ENCODE peak calls at places on chromosomes 4 and X, in seven cellular contexts. One of them, this sample, is unnamed.

GRCh38 chr4:141643557-141643956 is 7.2 kb downstream of the IL15 start:
- DNase-seq in neural progenitor cell: no peak
- DNase-seq in psoas muscle: no peak
- DNase-seq in bronchial epithelial cell: peak; percentile 97
- DNase-seq in cardiac muscle cell: no peak
- DNase-seq in GM10248: no peak
- DNase-seq in glutamatergic neuron: no peak
- DNase-seq in this sample: no peak

GRCh38 chr4:138269175-138269574 is 27.0 kb upstream of the SLC7A11 start:
- DNase-seq in neural progenitor cell: no peak
- DNase-seq in psoas muscle: no peak
- DNase-seq in bronchial epithelial cell: no peak
- DNase-seq in cardiac muscle cell: no peak
- DNase-seq in GM10248: no peak
- DNase-seq in glutamatergic neuron: no peak
- DNase-seq in this sample: no peak

GRCh38 chrX:16186380-16187007 is 19.2 kb downstream of the MAGEB17 start:
- DNase-seq in neural progenitor cell: no peak
- DNase-seq in psoas muscle: no peak
- DNase-seq in bronchial epithelial cell: peak; percentile 1
- DNase-seq in cardiac muscle cell: no peak
- DNase-seq in GM10248: no peak
- DNase-seq in glutamatergic neuron: no peak
- DNase-seq in this sample: no peak

GRCh38 chrX:54182194-54182863 is 725 bp downstream of the FAM120C start:
- DNase-seq in neural progenitor cell: peak; percentile 57
- DNase-seq in psoas muscle: peak; percentile 83
- DNase-seq in bronchial epithelial cell: no peak
- DNase-seq in cardiac muscle cell: peak; percentile 34
- DNase-seq in GM10248: peak; percentile 59
- DNase-seq in glutamatergic neuron: peak; percentile 55
- DNase-seq in this sample: peak; percentile 24

GRCh38 chr4:105651879-105652640 is 56.4 kb downstream of the INTS12 start:
- DNase-seq in neural progenitor cell: no peak
- DNase-seq in psoas muscle: no peak
- DNase-seq in bronchial epithelial cell: no peak
- DNase-seq in cardiac muscle cell: no peak
- DNase-seq in GM10248: no peak
- DNase-seq in glutamatergic neuron: no peak
- DNase-seq in this sample: no peak

GRCh38 chr4:53886090-53886489 is 178.3 kb downstream of the CHIC2 start:
- DNase-seq in neural progenitor cell: peak; percentile 70
- DNase-seq in psoas muscle: no peak
- DNase-seq in bronchial epithelial cell: no peak
- DNase-seq in cardiac muscle cell: no peak
- DNase-seq in GM10248: no peak
- DNase-seq in glutamatergic neuron: no peak
- DNase-seq in this sample: no peak

GRCh38 chrX:9626379-9626778 is 139.3 kb downstream of the GPR143 start:
- DNase-seq in neural progenitor cell: no peak
- DNase-seq in psoas muscle: no peak
- DNase-seq in bronchial epithelial cell: no peak
- DNase-seq in cardiac muscle cell: no peak
- DNase-seq in GM10248: no peak
- DNase-seq in glutamatergic neuron: no peak
- DNase-seq in this sample: no peak

GRCh38 chr4:78534286-78534955 is 17.1 kb upstream of the ANXA3 start:
- DNase-seq in neural progenitor cell: peak; percentile 26
- DNase-seq in psoas muscle: no peak
- DNase-seq in bronchial epithelial cell: peak; percentile 52
- DNase-seq in cardiac muscle cell: no peak
- DNase-seq in GM10248: no peak
- DNase-seq in glutamatergic neuron: no peak
- DNase-seq in this sample: no peak

GRCh38 chr4:42282081-42282901 is 115.0 kb upstream of the SHISA3 start:
- DNase-seq in neural progenitor cell: peak; percentile 92
- DNase-seq in psoas muscle: peak; percentile 74
- DNase-seq in bronchial epithelial cell: peak; percentile 55
- DNase-seq in cardiac muscle cell: peak; percentile 87
- DNase-seq in GM10248: peak; percentile 76
- DNase-seq in glutamatergic neuron: peak; percentile 33
- DNase-seq in this sample: peak; percentile 47

GRCh38 chr4:157014621-157015591 is 43.3 kb upstream of the PDGFC start:
- DNase-seq in neural progenitor cell: peak; percentile 51
- DNase-seq in psoas muscle: no peak
- DNase-seq in bronchial epithelial cell: peak; percentile 45
- DNase-seq in cardiac muscle cell: peak; percentile 92
- DNase-seq in GM10248: no peak
- DNase-seq in glutamatergic neuron: no peak
- DNase-seq in this sample: no peak

GRCh38 chrX:10564484-10564883 is 55.9 kb downstream of the MID1 start:
- DNase-seq in neural progenitor cell: no peak
- DNase-seq in psoas muscle: no peak
- DNase-seq in bronchial epithelial cell: no peak
- DNase-seq in cardiac muscle cell: no peak
- DNase-seq in GM10248: no peak
- DNase-seq in glutamatergic neuron: no peak
- DNase-seq in this sample: no peak

GRCh38 chrX:69153060-69153730 is 12.1 kb downstream of the PJA1 start:
- DNase-seq in neural progenitor cell: peak; percentile 87
- DNase-seq in psoas muscle: no peak
- DNase-seq in bronchial epithelial cell: peak; percentile 79
- DNase-seq in cardiac muscle cell: peak; percentile 86
- DNase-seq in GM10248: no peak
- DNase-seq in glutamatergic neuron: no peak
- DNase-seq in this sample: no peak

GRCh38 chrX:154829102-154829501 is 5.4 kb downstream of the SMIM9 start:
- DNase-seq in neural progenitor cell: no peak
- DNase-seq in psoas muscle: no peak
- DNase-seq in bronchial epithelial cell: no peak
- DNase-seq in cardiac muscle cell: no peak
- DNase-seq in GM10248: no peak
- DNase-seq in glutamatergic neuron: no peak
- DNase-seq in this sample: no peak

GRCh38 chr4:104693601-104694201 is 199.0 kb upstream of the CXXC4 start:
- DNase-seq in neural progenitor cell: no peak
- DNase-seq in psoas muscle: no peak
- DNase-seq in bronchial epithelial cell: peak; percentile 26
- DNase-seq in cardiac muscle cell: peak; percentile 5
- DNase-seq in GM10248: no peak
- DNase-seq in glutamatergic neuron: no peak
- DNase-seq in this sample: peak; percentile 3

GRCh38 chr4:66108898-66109297 is 438.6 kb upstream of the EPHA5 start:
- DNase-seq in neural progenitor cell: no peak
- DNase-seq in psoas muscle: no peak
- DNase-seq in bronchial epithelial cell: no peak
- DNase-seq in cardiac muscle cell: no peak
- DNase-seq in GM10248: no peak
- DNase-seq in glutamatergic neuron: no peak
- DNase-seq in this sample: no peak

DNA sequence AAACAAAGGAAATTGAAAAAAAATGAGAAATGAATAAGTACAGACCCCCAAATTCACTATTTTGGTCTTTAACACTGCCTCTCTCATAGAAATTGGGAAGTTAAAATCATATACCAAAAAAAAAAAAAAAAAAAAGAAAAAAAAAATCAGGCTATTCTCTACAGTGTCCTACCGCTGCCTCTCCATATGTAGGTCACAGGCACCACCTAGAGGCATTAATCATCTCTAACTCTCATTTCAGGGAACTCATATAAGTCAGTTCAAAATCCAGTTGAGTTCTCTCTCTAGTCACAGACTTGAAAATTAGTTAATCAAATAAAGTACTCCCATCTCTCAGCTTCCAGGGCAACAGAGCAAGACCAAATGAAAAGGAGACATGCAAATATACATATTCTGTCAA is 47.9 kb downstream of the COX18 start:
- DNase-seq in neural progenitor cell: peak; percentile 64
- DNase-seq in psoas muscle: no peak
- DNase-seq in bronchial epithelial cell: peak; percentile 63
- DNase-seq in cardiac muscle cell: peak; percentile 77
- DNase-seq in GM10248: peak; percentile 42
- DNase-seq in glutamatergic neuron: no peak
- DNase-seq in this sample: peak; percentile 13
- TF ChIP-seq CTCF in neural progenitor cell: peak; percentile 61
- TF ChIP-seq CTCF in psoas muscle: no peak
- TF ChIP-seq CTCF in bronchial epithelial cell: peak; percentile 33
- TF ChIP-seq CTCF in cardiac muscle cell: peak; percentile 49
- TF ChIP-seq CTCF in GM10248: peak; percentile 30
- TF ChIP-seq CTCF in glutamatergic neuron: no peak
- TF ChIP-seq CTCF in this sample: peak; percentile 39

DNA sequence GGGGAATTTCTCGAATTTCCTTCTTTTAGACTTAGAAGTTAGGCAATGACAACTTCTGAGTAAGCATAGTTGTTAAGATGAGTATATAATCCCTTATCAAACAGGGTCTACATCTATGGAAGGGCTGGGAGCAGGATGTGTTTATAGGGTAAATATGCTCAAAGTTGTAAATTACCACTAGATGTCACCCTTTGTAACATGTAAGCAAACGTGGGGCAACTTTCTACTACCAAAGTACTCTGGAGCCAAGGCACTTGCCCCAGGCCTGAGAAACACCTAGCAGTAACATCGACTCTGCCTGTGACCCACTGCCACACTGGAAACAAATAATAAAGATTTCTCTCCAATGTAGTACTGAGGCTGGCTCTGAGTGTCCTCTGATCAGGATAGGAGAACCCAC is 444.6 kb downstream of the IQCM start:
- DNase-seq in neural progenitor cell: peak; percentile 72
- DNase-seq in psoas muscle: no peak
- DNase-seq in bronchial epithelial cell: peak; percentile 72
- DNase-seq in cardiac muscle cell: peak; percentile 79
- DNase-seq in GM10248: peak; percentile 16
- DNase-seq in glutamatergic neuron: no peak
- DNase-seq in this sample: peak; percentile 19
- TF ChIP-seq CTCF in neural progenitor cell: peak; percentile 60
- TF ChIP-seq CTCF in psoas muscle: peak; percentile 27
- TF ChIP-seq CTCF in bronchial epithelial cell: peak; percentile 53
- TF ChIP-seq CTCF in cardiac muscle cell: peak; percentile 44
- TF ChIP-seq CTCF in GM10248: peak; percentile 36
- TF ChIP-seq CTCF in glutamatergic neuron: peak; percentile 33
- TF ChIP-seq CTCF in this sample: peak; percentile 37

GRCh38 chrX:7927259-7928167 is at the start of gene PNPLA4:
- DNase-seq in neural progenitor cell: peak; percentile 87
- DNase-seq in psoas muscle: peak; percentile 89
- DNase-seq in bronchial epithelial cell: peak; percentile 61
- DNase-seq in cardiac muscle cell: peak; percentile 83
- DNase-seq in GM10248: peak; percentile 87
- DNase-seq in glutamatergic neuron: peak; percentile 82
- DNase-seq in this sample: peak; percentile 68
- TF ChIP-seq CTCF in neural progenitor cell: peak; percentile 41
- TF ChIP-seq CTCF in psoas muscle: peak; percentile 19
- TF ChIP-seq CTCF in bronchial epithelial cell: peak; percentile 10
- TF ChIP-seq CTCF in cardiac muscle cell: no peak
- TF ChIP-seq CTCF in GM10248: no peak
- TF ChIP-seq CTCF in glutamatergic neuron: peak; percentile 25
- TF ChIP-seq CTCF in this sample: peak; percentile 34

GRCh38 chr4:40547446-40548132 is 82.1 kb downstream of the RBM47 start:
- DNase-seq in neural progenitor cell: no peak
- DNase-seq in psoas muscle: no peak
- DNase-seq in bronchial epithelial cell: no peak
- DNase-seq in cardiac muscle cell: no peak
- DNase-seq in GM10248: no peak
- DNase-seq in glutamatergic neuron: no peak
- DNase-seq in this sample: no peak

GRCh38 chr4:40552536-40552935 is 77.1 kb downstream of the RBM47 start:
- DNase-seq in neural progenitor cell: no peak
- DNase-seq in psoas muscle: no peak
- DNase-seq in bronchial epithelial cell: peak; percentile 19
- DNase-seq in cardiac muscle cell: peak; percentile 33
- DNase-seq in GM10248: no peak
- DNase-seq in glutamatergic neuron: no peak
- DNase-seq in this sample: no peak

GRCh38 chr4:40553995-40554394 is 75.7 kb downstream of the RBM47 start:
- DNase-seq in neural progenitor cell: no peak
- DNase-seq in psoas muscle: no peak
- DNase-seq in bronchial epithelial cell: no peak
- DNase-seq in cardiac muscle cell: peak; percentile 10
- DNase-seq in GM10248: no peak
- DNase-seq in glutamatergic neuron: no peak
- DNase-seq in this sample: no peak

GRCh38 chr4:40548256-40548655 is 81.4 kb downstream of the RBM47 start:
- DNase-seq in neural progenitor cell: no peak
- DNase-seq in psoas muscle: no peak
- DNase-seq in bronchial epithelial cell: no peak
- DNase-seq in cardiac muscle cell: peak; percentile 41
- DNase-seq in GM10248: no peak
- DNase-seq in glutamatergic neuron: no peak
- DNase-seq in this sample: no peak

DNA sequence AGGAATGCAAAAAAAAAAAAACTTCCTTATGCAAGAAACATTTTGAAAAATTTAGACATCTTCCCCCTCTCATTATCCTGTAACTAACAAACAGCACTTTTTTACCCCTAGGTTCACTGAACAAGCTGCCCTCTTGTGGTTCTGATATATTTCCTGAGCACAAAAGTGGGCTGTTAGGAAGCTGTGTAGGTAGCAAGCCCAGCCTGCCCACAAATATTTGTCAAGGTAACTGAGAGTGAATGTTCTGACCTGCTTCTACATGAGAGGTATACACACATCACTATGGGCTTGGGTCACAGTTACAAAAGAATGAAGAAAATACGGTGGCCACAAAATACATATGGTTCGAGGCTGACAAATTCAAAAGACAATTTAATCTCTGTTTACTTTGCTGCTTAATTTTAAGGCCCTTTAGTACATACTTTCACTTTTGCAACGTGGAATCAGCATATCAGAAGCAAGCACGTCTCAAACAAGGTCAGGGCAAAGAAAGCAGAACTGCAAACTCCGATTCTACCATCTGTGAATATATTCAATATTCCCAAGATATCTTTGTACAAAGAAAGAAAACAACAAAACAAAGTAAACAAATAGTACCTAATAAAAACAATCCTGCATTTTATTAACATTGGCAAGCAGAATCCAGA is 78.6 kb downstream of the RBM47 start:
- DNase-seq in neural progenitor cell: peak; percentile 24
- DNase-seq in psoas muscle: no peak
- DNase-seq in bronchial epithelial cell: peak; percentile 77
- DNase-seq in cardiac muscle cell: peak; percentile 69
- DNase-seq in GM10248: peak; percentile 65
- DNase-seq in glutamatergic neuron: no peak
- DNase-seq in this sample: peak; percentile 71
- TF ChIP-seq CTCF in neural progenitor cell: peak; percentile 46
- TF ChIP-seq CTCF in psoas muscle: no peak
- TF ChIP-seq CTCF in bronchial epithelial cell: no peak
- TF ChIP-seq CTCF in cardiac muscle cell: peak; percentile 49
- TF ChIP-seq CTCF in GM10248: peak; percentile 56
- TF ChIP-seq CTCF in glutamatergic neuron: no peak
- TF ChIP-seq CTCF in this sample: peak; percentile 36

GRCh38 chrX:40646489-40647306 is 663 bp downstream of the CXorf38 start:
- DNase-seq in neural progenitor cell: peak; percentile 33
- DNase-seq in psoas muscle: peak; percentile 72
- DNase-seq in bronchial epithelial cell: peak; percentile 18
- DNase-seq in cardiac muscle cell: peak; percentile 20
- DNase-seq in GM10248: peak; percentile 42
- DNase-seq in glutamatergic neuron: peak; percentile 22
- DNase-seq in this sample: no peak
- TF ChIP-seq CTCF in neural progenitor cell: no peak
- TF ChIP-seq CTCF in psoas muscle: no peak
- TF ChIP-seq CTCF in bronchial epithelial cell: no peak
- TF ChIP-seq CTCF in cardiac muscle cell: no peak
- TF ChIP-seq CTCF in GM10248: no peak
- TF ChIP-seq CTCF in glutamatergic neuron: no peak
- TF ChIP-seq CTCF in this sample: no peak

This sample was measured in GM12864.